ENCODE peak calls at places on chromosomes 11 and 22, in six cellular contexts. U, J, F, Z, A and G are unnamed samples.
A peak's percentile ranks its signal among the peaks of the same experiment; 100 is the strongest.

GRCh38 chr11:2289350-2289749 is 12.4 kb downstream of the C11orf21 start:
- DNase-seq in A (no peak), J (peak; percentile 48), U (no peak), Z (no peak), F (no peak), G (no peak)

GRCh38 chr11:25775608-25776007 is 556.3 kb upstream of the ANO3 start:
- DNase-seq in J (no peak), F (no peak), U (no peak), Z (peak; percentile 5), A (no peak), G (no peak)

GRCh38 chr11:116482716-116483115 is 290.1 kb downstream of the BUD13 start:
- DNase-seq in J (no peak), U (no peak), A (no peak), Z (no peak), F (no peak), G (no peak)

GRCh38 chr11:61090521-61090920 is 11.8 kb upstream of the CD5 start:
- DNase-seq in Z (no peak), J (no peak), U (no peak), A (no peak), F (no peak), G (no peak)

GRCh38 chr11:104970756-104971155 is 2.4 kb upstream of the CASP4 start:
- DNase-seq in A (no peak), J (no peak), Z (no peak), U (no peak), F (no peak), G (no peak)

GRCh38 chr11:60193687-60194433 is 11.0 kb upstream of the MS4A6A start:
- DNase-seq in F (no peak), J (peak; percentile 46), A (no peak), U (peak; percentile 12), Z (peak; percentile 68), G (peak; percentile 86)

GRCh38 chr11:66970808-66971442 is 4.2 kb upstream of the C11orf86 start:
- DNase-seq in A (no peak), Z (peak; percentile 100), J (no peak), U (peak; percentile 99), F (peak; percentile 87), G (no peak)

GRCh38 chr22:28031383-28031922 is 112.4 kb upstream of the PITPNB start:
- DNase-seq in Z (no peak), J (no peak), U (no peak), F (no peak), A (no peak), G (no peak)

GRCh38 chr22:41919357-41920224 is 4.7 kb upstream of the SHISA8 start:
- DNase-seq in J (peak; percentile 70), A (peak; percentile 74), U (peak; percentile 61), Z (peak; percentile 31), F (no peak), G (peak; percentile 93)

GRCh38 chr11:101686514-101686913 is 102.7 kb upstream of the TRPC6 start:
- DNase-seq in F (peak; percentile 65), Z (peak; percentile 90), U (peak; percentile 91), A (no peak), J (no peak), G (no peak)

GRCh38 chr11:126959700-126960099 is 40.9 kb downstream of the KIRREL3 start:
- DNase-seq in Z (no peak), J (no peak), F (no peak), A (no peak), U (no peak), G (no peak)

GRCh38 chr22:20523118-20523983 is 15.9 kb downstream of the MED15 start:
- DNase-seq in A (no peak), U (peak; percentile 90), F (no peak), J (no peak), Z (peak; percentile 48), G (peak; percentile 53)

GRCh38 chr11:79381036-79381435 is 59.8 kb downstream of the TENM4 start:
- DNase-seq in U (no peak), A (no peak), J (no peak), F (no peak), Z (no peak), G (no peak)

GRCh38 chr22:44261164-44261860 is 51.4 kb downstream of the SHISAL1 start:
- DNase-seq in U (no peak), J (no peak), A (no peak), F (no peak), Z (no peak), G (no peak)

GRCh38 chr11:102194983-102195382 is 84.7 kb downstream of the YAP1 start:
- DNase-seq in J (no peak), Z (no peak), A (no peak), F (no peak), U (no peak), G (no peak)

DNA sequence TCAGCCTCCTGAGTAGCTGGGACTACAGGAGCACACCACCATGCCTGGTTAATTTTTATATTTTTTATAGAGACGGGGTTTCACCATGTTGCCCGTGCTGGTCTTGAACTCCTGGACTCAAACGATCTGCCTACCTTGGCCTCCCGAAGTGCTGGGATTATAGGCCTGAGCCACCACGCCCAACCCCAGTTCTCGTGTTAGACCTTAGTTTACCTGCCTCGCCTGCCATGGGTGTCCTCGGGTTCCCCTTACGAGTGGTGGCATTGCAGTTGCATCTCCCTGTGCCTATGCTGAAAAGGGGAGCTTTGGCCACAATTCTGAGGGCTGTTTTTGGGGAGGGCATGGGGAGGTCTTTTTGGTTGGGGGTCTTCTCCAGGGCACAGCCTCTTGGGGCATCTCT is 18.8 kb downstream of the TBC1D22A start:
- DNase-seq in U (no peak), J (no peak), Z (no peak), A (no peak), F (no peak), G (no peak)
- TF ChIP-seq CTCF in U (no peak), J (no peak), Z (no peak), A (no peak), F (no peak), G (no peak)

GRCh38 chr11:64304032-64304315 is 1.4 kb upstream of the ESRRA start:
- DNase-seq in A (no peak), J (no peak), Z (no peak), F (peak; percentile 30), U (no peak), G (no peak)
- H3K4me3 ChIP-seq in A (peak overlapping the region; percentile 66), J (peak overlapping the region; percentile 82), Z (peak overlapping the region; percentile 57), F (peak overlapping the region; percentile 61), U (peak overlapping the region; percentile 48), G (peak overlapping the region; percentile 64)

GRCh38 chr22:46634011-46634699 is 14.0 kb downstream of the GRAMD4 start:
- DNase-seq in Z (no peak), J (no peak), A (peak; percentile 14), U (no peak), F (no peak), G (no peak)

GRCh38 chr22:46636221-46637002 is 16.2 kb downstream of the GRAMD4 start:
- DNase-seq in A (peak; percentile 17), Z (no peak), F (no peak), J (no peak), U (no peak), G (no peak)

GRCh38 chr22:46633334-46633890 is 13.2 kb downstream of the GRAMD4 start:
- DNase-seq in J (no peak), F (no peak), A (peak; percentile 7), U (no peak), Z (no peak), G (no peak)

GRCh38 chr22:46637711-46638600 is 17.8 kb downstream of the GRAMD4 start:
- DNase-seq in A (peak; percentile 10), Z (no peak), J (no peak), U (no peak), F (no peak), G (no peak)

GRCh38 chr22:46635756-46636155 is 15.6 kb downstream of the GRAMD4 start:
- DNase-seq in Z (no peak), J (no peak), F (no peak), U (no peak), A (peak; percentile 25), G (no peak)
- TF ChIP-seq CTCF in Z (no peak), J (no peak), F (no peak), U (no peak), A (no peak), G (no peak)

GRCh38 chr11:45751430-45751829 is 53.5 kb upstream of the SLC35C1 start:
- DNase-seq in J (no peak), F (no peak), U (no peak), Z (no peak), A (no peak), G (no peak)

GRCh38 chr11:45752136-45752535 is 52.8 kb upstream of the SLC35C1 start:
- DNase-seq in J (no peak), Z (no peak), F (no peak), U (no peak), A (no peak), G (no peak)

GRCh38 chr11:45754261-45754709 is 50.7 kb upstream of the SLC35C1 start:
- DNase-seq in U (no peak), Z (peak; percentile 2), J (no peak), F (no peak), A (peak; percentile 63), G (no peak)

GRCh38 chr11:45748801-45749200 is 56.1 kb upstream of the SLC35C1 start:
- DNase-seq in J (no peak), F (no peak), Z (no peak), A (no peak), U (no peak), G (no peak)

GRCh38 chr11:45750439-45750838 is 54.5 kb upstream of the SLC35C1 start:
- DNase-seq in U (no peak), F (no peak), A (no peak), J (no peak), Z (no peak), G (no peak)
- H3K4me3 ChIP-seq in U (no peak overlapping the region), F (no peak overlapping the region), A (no peak overlapping the region), J (no peak overlapping the region), Z (no peak overlapping the region), G (no peak overlapping the region)

GRCh38 chr11:82682003-82682751 is 51.5 kb downstream of the FAM181B start:
- DNase-seq in J (no peak), F (no peak), Z (peak; percentile 90), A (no peak), U (peak; percentile 75), G (peak; percentile 64)
- TF ChIP-seq CTCF in J (peak; percentile 17), F (peak; percentile 61), Z (peak; percentile 48), A (peak; percentile 32), U (peak; percentile 57), G (peak; percentile 48)

GRCh38 chr22:50676661-50677492 is 4.3 kb downstream of the SHANK3 start:
- DNase-seq in Z (no peak), J (peak; percentile 13), A (no peak), F (no peak), U (no peak), G (no peak)
- H3K4me3 ChIP-seq in Z (no peak overlapping the region), J (no peak overlapping the region), A (peak overlapping the region; percentile 52), F (no peak overlapping the region), U (no peak overlapping the region), G (no peak overlapping the region)

GRCh38 chr22:19466126-19466716 is 12.8 kb downstream of the UFD1 start:
- DNase-seq in A (no peak), F (no peak), J (no peak), U (peak; percentile 22), Z (no peak), G (no peak)
- TF ChIP-seq CTCF in A (no peak), F (no peak), J (no peak), U (no peak), Z (no peak), G (no peak)

GRCh38 chr11:57476883-57477506 is 16.7 kb downstream of the RTN4RL2 start:
- DNase-seq in J (peak; percentile 68), A (peak; percentile 45), Z (no peak), F (no peak), U (peak; percentile 80), G (peak; percentile 80)
- H3K4me3 ChIP-seq in J (peak overlapping the region; percentile 53), A (peak overlapping the region; percentile 44), Z (no peak overlapping the region), F (peak overlapping the region; percentile 16), U (peak overlapping the region; percentile 22), G (peak overlapping the region; percentile 76)

GRCh38 chr22:46041642-46042041 is 64.7 kb upstream of the WNT7B start:
- DNase-seq in U (no peak), J (peak; percentile 13), A (no peak), F (peak; percentile 47), Z (no peak), G (no peak)
- TF ChIP-seq CTCF in U (no peak), J (no peak), A (no peak), F (no peak), Z (no peak), G (no peak)